ENCODE peak calls at places on chromosomes 12 and 14, in six cellular contexts. One of them, this sample, is unnamed. For H3K4me1, the result is how much of the 10 kb centered on the place peaks cover.

GRCh38 chr14:68137704-68138619 is 318.4 kb downstream of the RAD51B start:
- DNase-seq in fibroblast of lung: peak
- DNase-seq in mucosa of descending colon: no peak
- DNase-seq in body of pancreas: peak
- DNase-seq in neural progenitor cell: peak
- DNase-seq in upper lobe of right lung: no peak
- DNase-seq in this sample: peak

GRCh38 chr12:9068600-9068999 is 47.1 kb downstream of the A2M start:
- DNase-seq in neural progenitor cell: no peak
- DNase-seq in body of pancreas: no peak
- DNase-seq in mucosa of descending colon: no peak
- DNase-seq in upper lobe of right lung: no peak
- DNase-seq in fibroblast of lung: no peak
- DNase-seq in this sample: no peak

GRCh38 chr14:19771895-19772430 is 1.3 kb upstream of the OR4M1 start:
- DNase-seq in body of pancreas: no peak
- DNase-seq in neural progenitor cell: no peak
- DNase-seq in fibroblast of lung: no peak
- DNase-seq in mucosa of descending colon: no peak
- DNase-seq in upper lobe of right lung: no peak
- DNase-seq in this sample: no peak

GRCh38 chr14:74985806-74986205 is 16.9 kb upstream of the EIF2B2 start:
- DNase-seq in mucosa of descending colon: no peak
- DNase-seq in neural progenitor cell: no peak
- DNase-seq in body of pancreas: no peak
- DNase-seq in upper lobe of right lung: no peak
- DNase-seq in fibroblast of lung: no peak
- DNase-seq in this sample: no peak

GRCh38 chr12:31289443-31289842 is 36.5 kb downstream of the SINHCAF start:
- DNase-seq in body of pancreas: no peak
- DNase-seq in fibroblast of lung: no peak
- DNase-seq in neural progenitor cell: no peak
- DNase-seq in mucosa of descending colon: peak
- DNase-seq in upper lobe of right lung: no peak
- DNase-seq in this sample: no peak

GRCh38 chr12:29241821-29242591 is 92.9 kb downstream of the FAR2 start:
- DNase-seq in upper lobe of right lung: no peak
- DNase-seq in neural progenitor cell: peak
- DNase-seq in mucosa of descending colon: peak
- DNase-seq in fibroblast of lung: peak
- DNase-seq in body of pancreas: no peak
- DNase-seq in this sample: peak

GRCh38 chr12:5969974-5970690 is 25.1 kb upstream of the ANO2 start:
- DNase-seq in upper lobe of right lung: no peak
- DNase-seq in body of pancreas: no peak
- DNase-seq in fibroblast of lung: no peak
- DNase-seq in neural progenitor cell: no peak
- DNase-seq in mucosa of descending colon: no peak
- DNase-seq in this sample: no peak

GRCh38 chr14:57871487-57872080 is 5.7 kb upstream of the SLC35F4 start:
- DNase-seq in neural progenitor cell: peak
- DNase-seq in mucosa of descending colon: peak
- DNase-seq in fibroblast of lung: peak
- DNase-seq in body of pancreas: peak
- DNase-seq in upper lobe of right lung: no peak
- DNase-seq in this sample: peak

GRCh38 chr12:106139422-106140141 is 828 bp upstream of the NUAK1 start:
- DNase-seq in body of pancreas: peak
- DNase-seq in mucosa of descending colon: peak
- DNase-seq in neural progenitor cell: peak
- DNase-seq in fibroblast of lung: peak
- DNase-seq in upper lobe of right lung: peak
- DNase-seq in this sample: no peak

DNA sequence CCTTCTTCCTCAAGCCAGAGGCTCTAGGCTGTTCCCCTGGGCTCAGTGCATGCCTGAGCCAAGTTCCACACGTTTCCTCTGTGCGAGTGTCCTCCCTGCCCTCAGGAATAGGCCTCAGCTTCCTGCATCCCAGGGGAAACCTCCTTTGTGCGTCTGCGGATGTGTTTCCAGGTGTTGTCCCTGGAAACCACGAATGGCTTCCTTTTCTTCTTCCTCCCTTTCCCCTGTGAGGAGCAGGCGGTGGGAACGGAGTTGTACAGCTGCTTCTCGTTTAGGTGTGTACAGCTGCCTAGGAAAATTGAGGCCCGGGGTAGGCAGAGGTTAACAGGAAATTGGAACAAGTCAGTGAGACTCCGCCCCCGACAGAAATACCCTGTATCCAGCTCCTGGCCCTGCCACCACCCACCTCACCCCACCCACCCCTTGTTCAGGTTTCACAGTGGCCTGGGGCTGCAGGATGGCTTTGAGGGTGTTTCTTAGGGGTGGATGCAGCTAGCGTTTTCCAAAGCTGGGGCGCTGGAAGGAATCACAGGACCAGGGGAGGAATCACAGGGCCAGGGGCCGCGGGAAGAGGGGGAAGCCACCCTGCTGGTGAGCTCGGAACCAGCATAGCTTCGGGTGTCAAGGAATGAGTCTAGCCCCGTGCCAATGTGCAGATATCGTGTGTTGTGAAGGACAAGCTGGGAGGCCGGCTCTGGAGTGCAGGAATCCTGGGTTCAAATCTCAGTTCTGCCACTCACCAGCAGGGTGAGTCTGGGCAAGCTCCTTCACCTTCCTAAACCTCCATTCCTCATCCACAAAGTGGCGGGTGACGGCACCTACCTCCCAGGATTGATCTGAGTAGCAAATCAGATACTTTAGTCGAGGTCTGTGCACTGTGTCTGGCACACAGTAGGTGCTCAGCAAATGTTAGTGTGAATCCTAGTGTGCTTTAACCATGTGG is 53.8 kb upstream of the RIN3 start:
- DNase-seq in body of pancreas: no peak
- DNase-seq in fibroblast of lung: no peak
- DNase-seq in neural progenitor cell: no peak
- DNase-seq in mucosa of descending colon: no peak
- DNase-seq in upper lobe of right lung: no peak
- DNase-seq in this sample: no peak
- H3K4me3 ChIP-seq in body of pancreas: no peak
- H3K4me3 ChIP-seq in fibroblast of lung: no peak
- H3K4me3 ChIP-seq in neural progenitor cell: no peak
- H3K4me3 ChIP-seq in mucosa of descending colon: no peak
- H3K4me3 ChIP-seq in upper lobe of right lung: no peak
- H3K4me3 ChIP-seq in this sample: no peak

GRCh38 chr12:78938341-78939084 is 73.9 kb downstream of the SYT1 start:
- DNase-seq in mucosa of descending colon: no peak
- DNase-seq in neural progenitor cell: no peak
- DNase-seq in fibroblast of lung: peak
- DNase-seq in body of pancreas: no peak
- DNase-seq in upper lobe of right lung: no peak
- DNase-seq in this sample: peak

GRCh38 chr12:78928200-78929074 is 63.9 kb downstream of the SYT1 start:
- DNase-seq in upper lobe of right lung: no peak
- DNase-seq in neural progenitor cell: no peak
- DNase-seq in mucosa of descending colon: no peak
- DNase-seq in body of pancreas: no peak
- DNase-seq in fibroblast of lung: peak
- DNase-seq in this sample: peak

GRCh38 chr12:78931466-78931990 is 67.0 kb downstream of the SYT1 start:
- DNase-seq in mucosa of descending colon: no peak
- DNase-seq in fibroblast of lung: no peak
- DNase-seq in neural progenitor cell: peak
- DNase-seq in body of pancreas: no peak
- DNase-seq in upper lobe of right lung: no peak
- DNase-seq in this sample: peak

GRCh38 chr12:78929075-78929418 is 64.5 kb downstream of the SYT1 start:
- DNase-seq in fibroblast of lung: peak
- DNase-seq in body of pancreas: no peak
- DNase-seq in upper lobe of right lung: no peak
- DNase-seq in mucosa of descending colon: no peak
- DNase-seq in neural progenitor cell: no peak
- DNase-seq in this sample: no peak

GRCh38 chr12:78933014-78933413 is 68.4 kb downstream of the SYT1 start:
- DNase-seq in fibroblast of lung: peak
- DNase-seq in neural progenitor cell: no peak
- DNase-seq in mucosa of descending colon: no peak
- DNase-seq in upper lobe of right lung: no peak
- DNase-seq in body of pancreas: no peak
- DNase-seq in this sample: no peak
- TF ChIP-seq CTCF in fibroblast of lung: no peak
- TF ChIP-seq CTCF in neural progenitor cell: no peak
- TF ChIP-seq CTCF in mucosa of descending colon: no peak
- TF ChIP-seq CTCF in upper lobe of right lung: no peak
- TF ChIP-seq CTCF in body of pancreas: no peak
- TF ChIP-seq CTCF in this sample: no peak

DNA sequence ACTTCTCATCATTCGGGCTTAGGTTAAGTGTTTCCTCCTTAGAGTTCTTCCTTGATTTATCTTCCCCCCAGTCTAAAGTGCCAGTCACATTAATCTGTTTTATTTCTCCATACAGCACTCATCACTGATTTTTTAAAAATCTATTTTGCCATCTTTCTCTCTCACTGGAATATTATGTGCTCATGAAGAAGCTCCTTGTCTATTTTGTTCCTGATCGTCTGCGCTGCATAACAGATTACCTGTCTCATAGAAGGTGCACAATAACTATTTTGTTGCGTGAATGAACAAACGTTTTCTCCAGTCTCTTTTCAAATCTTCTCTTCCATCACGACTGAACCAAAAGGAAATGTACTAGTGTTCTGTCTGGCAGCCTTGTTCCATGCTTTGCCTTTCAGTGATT is 2.7 kb downstream of the ERP29 start:
- DNase-seq in body of pancreas: no peak
- DNase-seq in fibroblast of lung: no peak
- DNase-seq in neural progenitor cell: no peak
- DNase-seq in mucosa of descending colon: no peak
- DNase-seq in upper lobe of right lung: no peak
- DNase-seq in this sample: no peak
- H3K4me1 ChIP-seq in body of pancreas: under half
- H3K4me1 ChIP-seq in fibroblast of lung: under half
- H3K4me1 ChIP-seq in neural progenitor cell: under half
- H3K4me1 ChIP-seq in mucosa of descending colon: under half
- H3K4me1 ChIP-seq in upper lobe of right lung: under half
- H3K4me1 ChIP-seq in this sample: under half

DNA sequence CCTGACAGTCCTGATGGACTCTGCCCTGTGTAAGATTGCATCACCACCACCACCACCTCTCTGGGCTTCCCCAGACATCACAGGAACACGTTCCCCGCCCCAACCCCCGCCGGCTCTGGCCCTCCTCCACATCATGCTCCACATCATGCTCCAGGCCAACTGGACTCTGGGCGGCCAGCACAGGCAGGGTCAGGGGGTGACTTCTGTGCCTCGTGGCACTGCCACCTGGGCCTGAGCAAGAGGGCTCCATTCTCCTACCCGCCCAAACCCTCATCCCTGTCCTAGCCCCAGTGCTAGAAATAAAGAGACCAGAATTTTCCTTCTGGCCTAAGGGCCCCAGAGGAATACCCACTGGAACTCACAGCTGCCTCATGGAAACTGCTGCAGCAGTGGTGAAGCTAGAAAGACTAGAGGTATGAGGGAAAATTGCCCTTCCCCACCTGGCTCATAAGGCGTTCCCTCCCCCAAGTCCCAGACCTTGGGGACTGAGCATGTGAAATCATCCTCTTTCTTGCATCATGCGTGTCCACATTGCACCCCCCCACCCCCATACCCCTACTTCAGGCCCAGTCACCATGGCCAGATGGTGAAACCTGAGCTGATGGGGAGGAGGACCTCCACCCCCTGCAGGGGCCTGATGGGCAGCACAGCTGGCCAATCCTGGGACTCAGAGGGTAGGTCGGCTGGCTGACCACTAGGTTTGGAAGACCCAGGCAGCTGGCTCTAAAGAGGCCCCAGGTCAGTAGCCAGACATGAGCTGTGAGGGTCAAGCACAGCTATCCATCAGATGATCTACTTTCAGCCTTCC is at the start of gene INHBE:
- DNase-seq in mucosa of descending colon: no peak
- DNase-seq in body of pancreas: no peak
- DNase-seq in upper lobe of right lung: no peak
- DNase-seq in fibroblast of lung: peak
- DNase-seq in neural progenitor cell: peak
- DNase-seq in this sample: no peak
- H3K4me3 ChIP-seq in mucosa of descending colon: no peak
- H3K4me3 ChIP-seq in body of pancreas: no peak
- H3K4me3 ChIP-seq in upper lobe of right lung: no peak
- H3K4me3 ChIP-seq in fibroblast of lung: peak
- H3K4me3 ChIP-seq in neural progenitor cell: no peak
- H3K4me3 ChIP-seq in this sample: peak

This sample was measured in BE2C.